ENCODE peak calls at places on chromosome 2, in five cellular contexts. B is effector memory CD4-positive, alpha-beta T cell; O is stimulated activated CD4-positive, alpha-beta T cell treated with anti-CD3 and anti-CD28 coated beads, Interleukin-12 subunit alpha, Interleukin-12 subunit beta, amount 100 ng/mL, for 4 hours; C is hepatic stellate cell; G is aorta. T is an unnamed sample.

GRCh38 chr2:85935746-85936208 is 47.0 kb upstream of the ST3GAL5 start:
- DNase-seq in B (no peak), O (no peak), C (peak), G (no peak), T (no peak)

GRCh38 chr2:223511168-223511567 is 91.0 kb downstream of the SCG2 start:
- DNase-seq in B (no peak), O (no peak), C (no peak), G (no peak), T (no peak)

GRCh38 chr2:136363921-136364320 is 246.0 kb upstream of the CXCR4 start:
- DNase-seq in B (no peak), O (no peak), C (no peak), G (no peak), T (no peak)

GRCh38 chr2:71609441-71609840 is 156.1 kb downstream of the DYSF start:
- DNase-seq in B (no peak), O (no peak), C (no peak), G (no peak), T (no peak)

GRCh38 chr2:207762146-207762545 is 7.6 kb downstream of the FZD5 start:
- DNase-seq in B (no peak), O (no peak), C (no peak), G (no peak), T (no peak)

GRCh38 chr2:105187531-105187930 is 54.0 kb upstream of the GPR45 start:
- DNase-seq in B (no peak), O (no peak), C (no peak), G (no peak), T (no peak)

GRCh38 chr2:48756289-48756688 is 765 bp upstream of the LHCGR start:
- DNase-seq in B (no peak), O (no peak), C (no peak), G (no peak), T (no peak)

GRCh38 chr2:53896864-53897263 is 37.1 kb upstream of the GPR75 start:
- DNase-seq in B (no peak), O (no peak), C (peak), G (no peak), T (no peak)

GRCh38 chr2:18976112-18976961 is 382.1 kb downstream of the OSR1 start:
- DNase-seq in B (no peak), O (no peak), C (peak), G (peak), T (no peak)

GRCh38 chr2:72153924-72154323 is 6.3 kb upstream of the CYP26B1 start:
- DNase-seq in B (no peak), O (no peak), C (no peak), G (no peak), T (no peak)

GRCh38 chr2:9618410-9618809 is 12.4 kb downstream of the YWHAQ start:
- DNase-seq in B (no peak), O (no peak), C (no peak), G (no peak), T (no peak)

GRCh38 chr2:177758591-177759371 is 313.8 kb downstream of the PDE11A start:
- DNase-seq in B (no peak), O (no peak), C (no peak), G (no peak), T (no peak)

GRCh38 chr2:128786296-128786695 is 467.6 kb upstream of the HS6ST1 start:
- DNase-seq in B (no peak), O (no peak), C (no peak), G (no peak), T (no peak)

GRCh38 chr2:236659758-236660150 is 90.1 kb downstream of the ACKR3 start:
- DNase-seq in B (no peak), O (no peak), C (no peak), G (peak), T (no peak)

GRCh38 chr2:239882335-239882734 is 142.8 kb downstream of the NDUFA10 start:
- DNase-seq in B (peak), O (peak), C (no peak), G (no peak), T (peak)

GRCh38 chr2:189412330-189412953 is 28.8 kb upstream of the WDR75 start:
- DNase-seq in B (no peak), O (peak), C (no peak), G (no peak), T (no peak)

GRCh38 chr2:230694241-230694640 is 18.4 kb upstream of the CAB39 start:
- DNase-seq in B (no peak), O (no peak), C (no peak), G (no peak), T (no peak)

GRCh38 chr2:54809814-54810213 is 86.4 kb downstream of the EML6 start:
- DNase-seq in B (no peak), O (no peak), C (no peak), G (no peak), T (no peak)

GRCh38 chr2:164073053-164073757 is 337.4 kb upstream of the FIGN start:
- DNase-seq in B (no peak), O (no peak), C (no peak), G (no peak), T (no peak)

GRCh38 chr2:121080013-121080772 is 204.8 kb downstream of the TFCP2L1 start:
- DNase-seq in B (no peak), O (peak), C (peak), G (no peak), T (no peak)

GRCh38 chr2:94622113-94622618 is 249.1 kb upstream of the TEKT4 start:
- DNase-seq in B (no peak), O (no peak), C (no peak), G (no peak), T (no peak)

GRCh38 chr2:137992039-137992646 is 27.9 kb downstream of the HNMT start:
- DNase-seq in B (no peak), O (no peak), C (no peak), G (no peak), T (no peak)

GRCh38 chr2:152391318-152391717 is 56.3 kb downstream of the FMNL2 start:
- DNase-seq in B (no peak), O (no peak), C (no peak), G (no peak), T (no peak)

GRCh38 chr2:168976034-168976654 is 55.0 kb downstream of the ABCB11 start:
- DNase-seq in B (no peak), O (no peak), C (no peak), G (no peak), T (no peak)

GRCh38 chr2:95333888-95334338 is 36.8 kb downstream of the KCNIP3 start:
- DNase-seq in B (no peak), O (no peak), C (no peak), G (peak), T (no peak)

GRCh38 chr2:12501469-12502147 is 215.1 kb upstream of the TRIB2 start:
- DNase-seq in B (no peak), O (peak), C (no peak), G (peak), T (peak)

GRCh38 chr2:228987441-228988155 is 283.5 kb downstream of the PID1 start:
- DNase-seq in B (no peak), O (no peak), C (no peak), G (no peak), T (no peak)

GRCh38 chr2:138059487-138059886 is 95.2 kb downstream of the HNMT start:
- DNase-seq in B (no peak), O (no peak), C (peak), G (no peak), T (no peak)

GRCh38 chr2:212364106-212364505 is 174.5 kb downstream of the ERBB4 start:
- DNase-seq in B (no peak), O (no peak), C (no peak), G (no peak), T (no peak)

GRCh38 chr2:172048996-172049503 is 36.3 kb upstream of the DLX1 start:
- DNase-seq in B (no peak), O (no peak), C (no peak), G (no peak), T (no peak)

GRCh38 chr2:65021709-65022108 is 32.5 kb downstream of the SLC1A4 start:
- DNase-seq in B (no peak), O (no peak), C (no peak), G (no peak), T (no peak)

GRCh38 chr2:139550873-139551272 is 770.7 kb upstream of the NXPH2 start:
- DNase-seq in B (no peak), O (no peak), C (no peak), G (no peak), T (no peak)

GRCh38 chr2:62382757-62383156 is 123.2 kb downstream of the TMEM17 start:
- DNase-seq in B (no peak), O (no peak), C (no peak), G (no peak), T (no peak)

GRCh38 chr2:127080226-127080940 is 26.6 kb downstream of the BIN1 start:
- DNase-seq in B (peak), O (peak), C (no peak), G (no peak), T (no peak)

T was measured in GM18507.